ENCODE peak calls at places on chromosomes 1 and 21, in four cellular contexts. U is adrenal gland, C is ascending aorta, K is A549. M is an unnamed sample.

GRCh38 chr1:222928212-222928611 is 113.4 kb downstream of the DISP1 start:
- DNase-seq in U (peak), C (no peak), K (peak), M (no peak)

GRCh38 chr1:235595079-235595478 is 54.5 kb downstream of the GNG4 start:
- DNase-seq in K (no peak), C (no peak), U (no peak), M (no peak)

GRCh38 chr1:94883688-94884087 is 43.2 kb downstream of the CNN3 start:
- DNase-seq in U (peak), K (no peak), C (no peak), M (no peak)

GRCh38 chr1:14803002-14803789 is 204.7 kb downstream of the KAZN start:
- DNase-seq in C (no peak), K (no peak), U (no peak), M (no peak)

GRCh38 chr1:201217851-201218250 is 27.2 kb downstream of the IGFN1 start:
- DNase-seq in K (no peak), C (no peak), U (no peak), M (no peak)

GRCh38 chr1:230109871-230110667 is 43.0 kb downstream of the GALNT2 start:
- DNase-seq in C (no peak), U (no peak), K (no peak), M (no peak)

GRCh38 chr1:244150071-244150470 is 99.0 kb downstream of the ZBTB18 start:
- DNase-seq in U (no peak), K (no peak), C (no peak), M (no peak)

GRCh38 chr1:200464784-200465400 is 55.1 kb upstream of the ZNF281 start:
- DNase-seq in U (no peak), C (no peak), K (no peak), M (no peak)

GRCh38 chr1:245873068-245873467 is 634.0 kb downstream of the SMYD3 start:
- DNase-seq in C (no peak), U (no peak), K (no peak), M (no peak)

GRCh38 chr1:202860744-202861419 is 28.1 kb downstream of the RABIF start:
- DNase-seq in K (peak), C (peak), U (peak), M (no peak)

GRCh38 chr1:35426097-35426586 is 131.1 kb downstream of the KIAA0319L start:
- DNase-seq in K (no peak), C (no peak), U (no peak), M (no peak)

GRCh38 chr1:17957588-17958267 is 149.9 kb upstream of the IGSF21 start:
- DNase-seq in K (no peak), C (no peak), U (no peak), M (no peak)

GRCh38 chr1:207807395-207808321 is 55.8 kb downstream of the CD46 start:
- DNase-seq in U (peak), K (no peak), C (peak), M (no peak)

GRCh38 chr1:48777219-48777895 is 666 bp upstream of the BEND5 start:
- DNase-seq in U (peak), K (no peak), C (no peak), M (no peak)

GRCh38 chr1:79497193-79497773 is 490.8 kb upstream of the ADGRL4 start:
- DNase-seq in K (peak), C (no peak), U (no peak), M (no peak)

GRCh38 chr1:223269006-223269405 is 95.0 kb downstream of the SUSD4 start:
- DNase-seq in U (no peak), C (no peak), K (no peak), M (no peak)

GRCh38 chr1:111987502-111987901 is 2.0 kb downstream of the KCND3 start:
- DNase-seq in K (no peak), U (peak), C (peak), M (no peak)

GRCh38 chr1:234579967-234580366 is 30.0 kb downstream of the IRF2BP2 start:
- DNase-seq in K (peak), C (no peak), U (no peak), M (no peak)

GRCh38 chr1:207823880-207824566 is 72.2 kb downstream of the CD46 start:
- DNase-seq in U (peak), C (peak), K (peak), M (no peak)

GRCh38 chr1:183588827-183589226 is 1.4 kb downstream of the NCF2 start:
- DNase-seq in U (no peak), C (peak), K (no peak), M (no peak)

GRCh38 chr1:168280577-168280976 is at the start of gene TBX19:
- DNase-seq in C (no peak), U (no peak), K (no peak), M (no peak)

GRCh38 chr21:41783476-41784150 is 16.8 kb upstream of the RIPK4 start:
- DNase-seq in U (no peak), C (no peak), K (peak), M (no peak)

GRCh38 chr1:57112148-57112547 is 146.3 kb upstream of the C8B start:
- DNase-seq in C (no peak), K (no peak), U (no peak), M (no peak)

GRCh38 chr21:23452384-23453083 is 2154.7 kb downstream of the MRPL39 start:
- DNase-seq in K (no peak), U (peak), C (no peak), M (no peak)

GRCh38 chr1:206686486-206687249 is 2.0 kb downstream of the MAPKAPK2 start:
- DNase-seq in K (no peak), C (no peak), U (no peak), M (no peak)

GRCh38 chr1:113190078-113190477 is 117.1 kb downstream of the LRIG2 start:
- DNase-seq in U (no peak), K (no peak), C (no peak), M (no peak)

GRCh38 chr1:113192980-113193379 is 120.0 kb downstream of the LRIG2 start:
- DNase-seq in C (no peak), K (no peak), U (no peak), M (no peak)

GRCh38 chr1:113190930-113191329 is 117.9 kb downstream of the LRIG2 start:
- DNase-seq in K (no peak), C (no peak), U (no peak), M (no peak)

GRCh38 chr1:113191579-113192076 is 118.6 kb downstream of the LRIG2 start:
- DNase-seq in U (no peak), C (no peak), K (peak), M (no peak)

DNA sequence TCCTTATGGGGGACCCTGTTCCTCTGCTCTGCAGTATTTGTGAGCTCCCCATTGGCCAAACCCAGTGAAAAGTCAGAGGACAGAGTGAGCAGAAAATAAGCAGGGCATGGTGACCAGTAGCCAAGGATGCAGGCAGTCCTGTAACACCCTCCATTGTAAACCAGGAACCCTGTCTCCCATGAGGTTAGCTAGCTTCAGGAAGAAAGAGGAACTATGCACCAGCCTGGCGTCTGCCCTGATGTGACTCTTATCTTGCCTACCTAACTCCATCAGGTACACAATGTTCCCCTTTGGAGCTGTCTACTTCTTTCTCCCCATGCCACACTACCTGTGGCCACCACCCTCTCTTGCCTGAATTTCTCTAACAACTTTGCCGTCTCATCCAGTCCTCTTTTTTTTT is 119.2 kb downstream of the LRIG2 start:
- DNase-seq in C (no peak), K (no peak), U (no peak), M (no peak)
- H3K27ac ChIP-seq in C (no peak), K (peak), U (no peak), M (no peak)

GRCh38 chr21:38567577-38568360 is 69.5 kb upstream of the ERG start:
- DNase-seq in C (no peak), U (no peak), K (no peak), M (no peak)
- TF ChIP-seq CTCF in C (no peak), U (no peak), K (no peak), M (no peak)

GRCh38 chr1:9366298-9366697 is 73.6 kb downstream of the SPSB1 start:
- DNase-seq in C (no peak), K (no peak), U (no peak), M (no peak)
- H3K27ac ChIP-seq in C (peak), K (peak), U (no peak), M (no peak)

GRCh38 chr1:68355614-68356013 is 94.1 kb downstream of the RPE65 start:
- DNase-seq in C (no peak), K (no peak), U (no peak), M (no peak)
- TF ChIP-seq CTCF in C (no peak), K (no peak), U (no peak), M (no peak)

DNA sequence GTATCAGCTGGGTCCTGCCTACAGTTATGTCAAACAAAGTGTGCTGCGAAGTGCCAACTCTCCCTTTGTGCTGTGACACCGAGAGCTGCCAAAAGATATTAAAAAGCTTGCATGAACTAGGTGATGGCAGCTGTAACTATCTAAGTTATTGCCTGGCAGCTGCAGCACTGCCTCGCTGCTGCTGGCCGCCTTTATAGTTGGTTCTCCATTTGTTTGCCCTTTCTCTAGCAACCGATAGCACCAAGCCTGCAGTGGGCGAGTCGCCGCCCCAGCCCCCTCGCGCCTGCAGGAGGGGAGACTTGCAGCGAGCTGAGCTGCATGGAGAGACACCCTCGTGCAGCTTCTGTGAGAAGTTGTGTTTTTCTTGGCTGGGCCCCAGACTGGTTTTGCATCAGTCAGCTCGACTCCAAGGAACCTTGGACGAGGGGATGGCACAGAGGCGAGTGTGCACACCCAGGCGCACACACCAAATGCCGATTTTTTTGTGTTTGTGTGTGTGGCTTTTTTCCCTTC is 330.6 kb downstream of the RPS6KC1 start:
- DNase-seq in C (no peak), U (no peak), K (no peak), M (no peak)
- H3K27ac ChIP-seq in C (no peak), U (no peak), K (no peak), M (no peak)

GRCh38 chr1:42035830-42036604 is 117.2 kb upstream of the GUCA2B start:
- DNase-seq in U (peak), K (peak), C (peak), M (peak)

GRCh38 chr1:42040159-42040558 is 113.1 kb upstream of the GUCA2B start:
- DNase-seq in K (no peak), C (no peak), U (no peak), M (no peak)

GRCh38 chr1:42037586-42037985 is 115.6 kb upstream of the GUCA2B start:
- DNase-seq in C (no peak), U (no peak), K (no peak), M (no peak)

GRCh38 chr1:42038261-42038660 is 114.9 kb upstream of the GUCA2B start:
- DNase-seq in C (no peak), K (no peak), U (no peak), M (no peak)

GRCh38 chr1:42035205-42035829 is 116.6 kb upstream of the HIVEP3 start:
- DNase-seq in K (peak), U (peak), C (peak), M (no peak)
- TF ChIP-seq CTCF in K (peak), U (peak), C (peak), M (no peak)

DNA sequence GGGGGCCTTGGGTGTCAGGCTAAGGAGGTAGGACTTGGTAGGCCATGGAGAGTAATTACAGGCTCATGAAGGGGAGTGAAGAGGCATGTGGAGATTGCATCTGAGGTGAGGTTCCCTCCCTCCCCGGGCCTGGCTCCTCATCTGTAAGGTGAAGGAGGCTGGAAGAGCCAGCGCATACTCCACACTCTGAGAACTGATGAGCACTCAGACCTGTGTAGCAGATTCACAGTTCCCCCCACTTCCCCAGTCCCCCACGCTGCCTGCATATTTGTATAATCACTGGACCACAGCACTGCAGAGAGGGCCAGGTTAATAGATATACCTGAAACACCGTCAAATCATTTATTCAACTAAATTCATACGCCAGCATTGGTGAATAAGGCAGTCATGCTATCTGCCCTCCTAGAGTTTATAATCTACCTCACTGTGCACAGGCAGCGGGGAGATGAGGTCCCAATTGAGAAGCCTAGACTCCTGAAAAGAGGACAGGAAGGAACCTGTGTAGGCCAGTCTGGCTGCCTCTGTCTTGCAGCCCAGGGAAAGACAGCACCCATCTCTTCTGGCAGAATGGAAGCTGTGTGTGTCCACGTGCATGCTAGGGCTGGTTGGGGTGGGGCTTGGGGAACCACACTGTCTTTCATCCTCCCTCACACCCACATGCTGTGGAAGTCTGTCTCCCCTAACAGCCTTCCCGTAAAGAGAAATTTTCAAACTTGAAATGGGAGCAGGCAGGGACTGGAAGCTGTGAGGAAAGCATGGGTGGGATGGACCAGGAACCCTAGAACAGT is 110.6 kb upstream of the ATP1A1 start:
- DNase-seq in K (no peak), C (no peak), U (no peak), M (no peak)
- H3K27ac ChIP-seq in K (no peak), C (no peak), U (no peak), M (no peak)

GRCh38 chr1:166975361-166976129 is at the start of gene ILDR2:
- DNase-seq in U (peak), C (peak), K (peak), M (no peak)
- TF ChIP-seq CTCF in U (no peak), C (no peak), K (peak), M (no peak)

GRCh38 chr1:44783697-44784093 is 4.3 kb downstream of the BEST4 start:
- DNase-seq in C (no peak), K (no peak), U (no peak), M (no peak)

GRCh38 chr1:44785501-44786137 is 2.4 kb downstream of the BEST4 start:
- DNase-seq in K (no peak), C (no peak), U (no peak), M (no peak)

GRCh38 chr1:44786138-44786840 is 1.7 kb downstream of the BEST4 start:
- DNase-seq in K (peak), C (peak), U (peak), M (no peak)

GRCh38 chr1:44785027-44785376 is 3.0 kb downstream of the BEST4 start:
- DNase-seq in C (no peak), U (no peak), K (no peak), M (no peak)

DNA sequence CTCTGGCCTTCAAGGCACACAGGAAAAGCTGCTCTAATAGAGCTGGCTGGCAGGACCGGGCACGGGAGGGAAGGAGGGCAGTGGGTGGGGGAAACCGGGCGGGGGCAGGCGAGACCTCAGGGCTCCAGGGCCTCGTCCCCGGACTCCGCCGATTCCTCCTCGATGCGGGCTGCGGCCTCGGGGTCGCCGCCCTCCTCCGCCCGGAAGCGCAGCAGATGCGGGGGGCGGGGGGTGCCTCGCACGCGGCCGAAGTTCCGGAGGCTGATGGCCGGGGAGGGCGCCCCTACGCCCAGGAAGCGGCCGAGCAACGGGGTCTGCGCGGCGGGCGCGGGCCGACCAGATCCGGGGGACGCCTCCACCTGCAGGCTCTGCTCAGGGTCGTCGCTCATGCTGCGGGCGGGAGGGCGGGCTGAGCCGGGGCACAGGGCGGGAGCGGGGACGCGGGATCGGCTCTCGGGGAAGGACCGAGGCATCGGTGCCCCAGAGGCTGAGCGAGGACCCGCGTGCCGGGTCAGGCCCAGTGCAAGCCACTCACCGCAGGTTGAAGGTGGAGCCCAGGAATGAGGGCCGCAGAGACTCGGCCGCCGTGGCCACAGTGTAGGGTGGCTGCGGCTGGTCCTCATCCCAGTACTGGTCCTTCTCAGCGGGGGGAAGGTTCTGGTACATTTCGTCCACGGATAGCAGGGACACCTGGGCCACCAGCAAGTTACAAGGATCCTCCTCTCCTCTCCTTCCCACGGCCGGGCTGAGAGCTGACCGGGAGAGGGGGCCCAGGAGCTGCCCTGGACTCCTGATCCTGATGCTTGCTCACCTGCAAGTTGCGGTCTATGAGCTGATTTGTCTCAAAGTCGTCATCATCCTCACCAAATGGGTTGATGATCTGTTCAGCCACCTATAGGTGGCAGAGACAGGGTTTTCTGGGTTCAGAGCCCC is 3.6 kb downstream of the BEST4 start:
- DNase-seq in C (no peak), U (no peak), K (no peak), M (no peak)
- H3K27ac ChIP-seq in C (peak), U (peak), K (no peak), M (peak)